ENCODE peak calls at places on chromosomes 16 and 17, in four cellular contexts. E is lower leg skin, B is transverse colon, P is heart left ventricle. D is an unnamed sample.

GRCh38 chr16:46632778-46633733 is 11.9 kb upstream of the SHCBP1 start:
- DNase-seq in E (no peak), B (no peak), P (no peak), D (no peak)

GRCh38 chr16:14198012-14198411 is 126.9 kb downstream of the MRTFB start:
- DNase-seq in E (no peak), B (no peak), P (no peak), D (no peak)

GRCh38 chr17:19321481-19322128 is 40.9 kb downstream of the B9D1 start:
- DNase-seq in E (no peak), B (no peak), P (no peak), D (no peak)

GRCh38 chr17:2029911-2030778 is at the start of gene DPH1:
- DNase-seq in E (peak), B (peak), P (peak), D (peak)

GRCh38 chr17:7215652-7216139 is 3.9 kb downstream of the DLG4 start:
- DNase-seq in E (no peak), B (no peak), P (no peak), D (no peak)

GRCh38 chr17:48841395-48841831 is 10.6 kb downstream of the CALCOCO2 start:
- DNase-seq in E (peak), B (no peak), P (peak), D (peak)

GRCh38 chr16:51159864-51160263 is 8.8 kb upstream of the SALL1 start:
- DNase-seq in E (no peak), B (no peak), P (no peak), D (no peak)

GRCh38 chr17:14559720-14560119 is 258.8 kb downstream of the HS3ST3B1 start:
- DNase-seq in E (no peak), B (no peak), P (no peak), D (no peak)

GRCh38 chr16:3641801-3642396 is 12.6 kb upstream of the DNASE1 start:
- DNase-seq in E (no peak), B (no peak), P (no peak), D (no peak)

GRCh38 chr16:3640207-3640606 is 14.3 kb upstream of the DNASE1 start:
- DNase-seq in E (no peak), B (no peak), P (no peak), D (no peak)

GRCh38 chr16:3638916-3639644 is 15.4 kb upstream of the DNASE1 start:
- DNase-seq in E (no peak), B (no peak), P (no peak), D (no peak)

GRCh38 chr16:3640632-3641501 is 13.6 kb upstream of the DNASE1 start:
- DNase-seq in E (no peak), B (no peak), P (no peak), D (no peak)

GRCh38 chr16:3637371-3637923 is 17.0 kb upstream of the DNASE1 start:
- DNase-seq in E (no peak), B (peak), P (no peak), D (no peak)
- TF ChIP-seq POLR2A in E (no peak), B (no peak), P (no peak), D (no peak)

GRCh38 chr17:50151937-50152547 is 1.6 kb upstream of the PPP1R9B start:
- DNase-seq in E (peak), B (peak), P (peak), D (peak)

GRCh38 chr17:50150354-50151040 is at the start of gene PPP1R9B:
- DNase-seq in E (no peak), B (no peak), P (no peak), D (no peak)

GRCh38 chr17:50152736-50153135 is 2.3 kb upstream of the PPP1R9B start:
- DNase-seq in E (no peak), B (no peak), P (no peak), D (no peak)

GRCh38 chr17:50149425-50150353 is 788 bp downstream of the PPP1R9B start:
- DNase-seq in E (no peak), B (peak), P (peak), D (peak)

GRCh38 chr17:50151041-50151936 is 812 bp upstream of the PPP1R9B start:
- DNase-seq in E (peak), B (peak), P (peak), D (peak)
- TF ChIP-seq POLR2A in E (no peak), B (no peak), P (no peak), D (no peak)

DNA sequence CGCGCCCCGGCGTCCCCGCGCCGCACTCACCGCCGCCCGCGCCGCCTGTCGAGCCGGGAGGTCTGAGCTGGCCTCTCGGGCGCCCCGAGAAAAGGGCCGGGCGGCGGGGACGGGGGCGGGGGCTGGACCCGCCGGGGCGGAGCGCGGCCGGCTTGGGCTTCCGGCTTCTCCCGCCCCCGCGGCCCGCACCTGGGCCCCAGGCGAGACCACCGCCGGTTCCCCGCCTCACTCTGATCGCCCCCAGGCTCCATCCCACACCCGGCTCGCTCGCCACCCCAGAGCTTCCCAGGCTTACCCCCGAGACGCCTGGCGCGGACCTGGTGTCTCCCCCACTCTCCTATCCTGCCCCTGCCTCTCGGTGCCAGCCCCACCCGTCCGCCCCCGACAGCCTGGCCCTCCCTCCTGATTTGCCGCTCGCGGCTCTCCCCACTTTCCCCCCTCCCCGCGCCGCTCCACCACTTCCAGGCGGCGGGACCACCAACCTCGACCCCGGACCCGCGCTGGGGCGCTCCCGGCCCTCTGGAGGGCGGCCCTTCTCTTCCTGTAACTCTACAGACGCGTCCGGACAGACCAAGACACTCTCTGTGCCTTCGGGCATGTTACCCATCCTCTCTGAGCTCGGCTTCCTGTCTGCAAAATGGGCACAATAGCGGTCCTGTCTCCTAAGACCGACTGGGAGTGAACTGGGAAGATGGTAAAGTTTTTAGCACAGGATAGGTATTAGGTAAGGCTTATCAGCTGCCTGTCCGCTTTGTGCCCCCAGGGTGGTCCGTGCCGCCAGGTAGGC is at the start of gene LITAF:
- DNase-seq in E (no peak), B (peak), P (peak), D (peak)
- TF ChIP-seq POLR2A in E (no peak), B (peak), P (no peak), D (peak)

GRCh38 chr16:2969545-2970521 is 685 bp downstream of the PAQR4 start:
- DNase-seq in E (no peak), B (peak), P (peak), D (peak)
- TF ChIP-seq POLR2A in E (no peak), B (peak), P (no peak), D (peak)

GRCh38 chr16:5416013-5416412 is 318.4 kb upstream of the EEF2KMT start:
- DNase-seq in E (no peak), B (no peak), P (no peak), D (no peak)
- TF ChIP-seq POLR2A in E (no peak), B (no peak), P (no peak), D (no peak)

GRCh38 chr17:4735825-4736651 is 3.6 kb upstream of the ZMYND15 start:
- DNase-seq in E (peak), B (no peak), P (no peak), D (peak)
- TF ChIP-seq POLR2A in E (no peak), B (no peak), P (no peak), D (no peak)

GRCh38 chr17:82436601-82437324 is 13.8 kb downstream of the CYBC1 start:
- DNase-seq in E (no peak), B (no peak), P (no peak), D (no peak)
- TF ChIP-seq POLR2A in E (no peak), B (no peak), P (no peak), D (no peak)